ENCODE peak calls at places on chromosomes 12 and 14, in six cellular contexts. Y, X, W, V, K and G are unnamed samples.

GRCh38 chr14:38583471-38583870 is 327.6 kb upstream of the CLEC14A start:
- DNase-seq in Y (no peak), X (no peak), W (no peak), V (no peak), K (no peak), G (no peak)

GRCh38 chr14:93319958-93320357 is 12.9 kb downstream of the BTBD7 start:
- DNase-seq in Y (no peak), X (no peak), W (no peak), V (no peak), K (no peak), G (no peak)

GRCh38 chr14:105632010-105632409 is 105.6 kb downstream of the TMEM121 start:
- DNase-seq in Y (no peak), X (no peak), W (no peak), V (no peak), K (no peak), G (no peak)

GRCh38 chr12:45726594-45727300 is 2.8 kb upstream of the ARID2 start:
- DNase-seq in Y (peak; percentile 64), X (peak; percentile 63), W (peak; percentile 2), V (no peak), K (peak; percentile 80), G (peak; percentile 53)

GRCh38 chr14:100851946-100852620 is 26.2 kb downstream of the MEG3 start:
- DNase-seq in Y (no peak), X (no peak), W (no peak), V (no peak), K (peak; percentile 50), G (no peak)

GRCh38 chr14:105294142-105294597 is 6.6 kb downstream of the BRF1 start:
- DNase-seq in Y (no peak), X (peak; percentile 83), W (peak; percentile 36), V (peak; percentile 52), K (peak; percentile 56), G (no peak)

GRCh38 chr12:28827841-28828240 is 321.2 kb upstream of the FAR2 start:
- DNase-seq in Y (no peak), X (no peak), W (no peak), V (no peak), K (no peak), G (no peak)

GRCh38 chr12:88471641-88472040 is 108.6 kb downstream of the KITLG start:
- DNase-seq in Y (no peak), X (peak; percentile 11), W (peak; percentile 45), V (no peak), K (no peak), G (no peak)

GRCh38 chr14:70188292-70188607 is 501 bp downstream of the SLC8A3 start:
- DNase-seq in Y (no peak), X (no peak), W (no peak), V (no peak), K (peak; percentile 65), G (no peak)

GRCh38 chr12:73486256-73486655 is 1051.4 kb upstream of the ATXN7L3B start:
- DNase-seq in Y (no peak), X (no peak), W (no peak), V (no peak), K (no peak), G (no peak)

GRCh38 chr12:54549774-54550451 is 512 bp downstream of the PDE1B start:
- DNase-seq in Y (no peak), X (no peak), W (no peak), V (no peak), K (no peak), G (no peak)

GRCh38 chr12:66176105-66176504 is 6.3 kb upstream of the TMBIM4 start:
- DNase-seq in Y (no peak), X (no peak), W (no peak), V (no peak), K (no peak), G (no peak)

GRCh38 chr12:27966870-27967269 is 5.7 kb downstream of the PTHLH start:
- DNase-seq in Y (no peak), X (no peak), W (peak; percentile 93), V (no peak), K (no peak), G (no peak)

GRCh38 chr14:92553456-92553855 is 39.9 kb downstream of the RIN3 start:
- DNase-seq in Y (no peak), X (no peak), W (peak; percentile 25), V (no peak), K (no peak), G (no peak)

GRCh38 chr12:122048156-122048555 is 26.5 kb downstream of the BCL7A start:
- DNase-seq in Y (no peak), X (no peak), W (peak; percentile 15), V (no peak), K (no peak), G (no peak)

GRCh38 chr14:99689266-99690236 is 5.5 kb downstream of the CYP46A1 start:
- DNase-seq in Y (no peak), X (no peak), W (no peak), V (no peak), K (peak; percentile 20), G (no peak)

GRCh38 chr14:90107789-90108188 is 46.0 kb downstream of the KCNK13 start:
- DNase-seq in Y (no peak), X (no peak), W (no peak), V (no peak), K (no peak), G (no peak)

GRCh38 chr12:47407730-47408129 is 298.1 kb downstream of the RPAP3 start:
- DNase-seq in Y (no peak), X (no peak), W (no peak), V (no peak), K (no peak), G (no peak)

DNA sequence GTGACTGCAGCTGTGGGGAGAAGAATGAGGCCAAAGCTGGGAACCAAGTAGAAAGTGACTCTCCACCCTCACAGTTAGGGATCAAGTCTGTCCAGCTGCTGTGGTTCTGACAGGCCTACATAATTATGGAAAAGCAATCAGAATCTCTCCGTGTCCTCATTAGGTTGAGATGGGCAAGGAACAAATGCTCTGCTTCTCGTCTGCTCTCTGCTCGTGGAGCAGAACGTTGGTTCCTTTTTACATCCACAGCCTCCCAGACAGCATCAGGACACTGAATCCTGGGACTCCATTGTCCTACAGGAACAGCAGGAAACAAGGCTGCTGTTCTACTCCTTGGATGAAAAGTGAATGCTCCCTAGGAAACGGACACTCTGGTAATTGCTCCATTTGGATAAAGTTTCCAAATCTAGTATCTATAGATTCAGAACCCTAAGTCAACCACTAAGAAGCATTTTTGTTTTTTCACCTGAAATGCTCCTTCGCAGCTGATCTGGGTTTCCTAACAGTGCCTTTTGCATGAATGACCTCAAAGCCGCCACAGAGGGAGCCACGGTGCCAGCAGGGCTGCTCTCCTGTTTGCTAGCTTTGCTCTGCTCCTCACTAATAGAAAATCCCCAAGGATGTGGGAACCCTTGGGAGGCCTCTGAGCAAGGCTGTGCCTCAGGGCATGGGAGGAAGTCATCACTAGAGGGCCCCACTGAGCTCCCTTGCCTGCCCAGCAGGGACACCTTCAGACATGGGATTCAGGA is 102.0 kb downstream of the EGLN3 start:
- DNase-seq in Y (no peak), X (peak; percentile 71), W (peak; percentile 48), V (no peak), K (peak; percentile 73), G (no peak)
- TF ChIP-seq CTCF in Y (peak; percentile 56), X (peak; percentile 75), W (peak; percentile 74), V (no peak), K (peak; percentile 56), G (peak; percentile 19)

GRCh38 chr14:69151458-69152180 is 1.3 kb downstream of the DCAF5 start:
- DNase-seq in Y (peak; percentile 72), X (peak; percentile 67), W (peak; percentile 48), V (peak; percentile 47), K (peak; percentile 89), G (peak; percentile 71)
- TF ChIP-seq CTCF in Y (peak; percentile 53), X (peak; percentile 54), W (peak; percentile 82), V (peak; percentile 53), K (peak; percentile 23), G (peak; percentile 69)

GRCh38 chr12:126432780-126433179 is 1367.5 kb downstream of the AACS start:
- DNase-seq in Y (no peak), X (no peak), W (no peak), V (no peak), K (no peak), G (no peak)
- TF ChIP-seq CTCF in Y (no peak), X (no peak), W (no peak), V (no peak), K (no peak), G (no peak)

DNA sequence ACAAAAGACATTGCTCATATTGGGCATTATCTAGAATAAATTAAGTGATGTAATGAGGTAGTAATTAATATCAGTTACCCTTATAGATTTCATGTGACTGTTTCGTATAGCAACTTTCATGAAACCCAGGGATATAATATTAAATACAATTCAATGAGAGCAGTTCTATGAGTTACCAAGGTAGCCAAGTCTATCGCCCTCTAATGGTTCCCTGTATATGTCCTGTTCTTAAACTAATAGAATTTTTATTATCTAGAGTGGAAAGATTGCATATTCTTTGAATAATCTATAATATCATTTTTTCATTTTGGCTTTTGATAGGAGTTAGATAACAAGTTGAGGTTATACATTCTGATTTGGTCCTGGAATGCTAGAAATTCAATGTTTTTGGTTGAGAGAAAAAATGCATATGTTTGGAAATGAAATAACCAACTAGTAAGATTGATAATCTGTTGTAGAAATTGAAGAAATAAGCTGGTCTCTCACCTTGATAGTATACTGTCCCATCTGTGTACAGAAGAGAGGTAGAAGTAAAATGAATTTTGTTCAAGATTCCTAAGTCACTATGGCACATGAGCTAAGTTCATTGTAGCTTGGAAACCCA is 59.7 kb downstream of the SCFD1 start:
- DNase-seq in Y (no peak), X (no peak), W (no peak), V (no peak), K (no peak), G (no peak)
- TF ChIP-seq CTCF in Y (no peak), X (no peak), W (peak; percentile 76), V (peak; percentile 36), K (no peak), G (no peak)

DNA sequence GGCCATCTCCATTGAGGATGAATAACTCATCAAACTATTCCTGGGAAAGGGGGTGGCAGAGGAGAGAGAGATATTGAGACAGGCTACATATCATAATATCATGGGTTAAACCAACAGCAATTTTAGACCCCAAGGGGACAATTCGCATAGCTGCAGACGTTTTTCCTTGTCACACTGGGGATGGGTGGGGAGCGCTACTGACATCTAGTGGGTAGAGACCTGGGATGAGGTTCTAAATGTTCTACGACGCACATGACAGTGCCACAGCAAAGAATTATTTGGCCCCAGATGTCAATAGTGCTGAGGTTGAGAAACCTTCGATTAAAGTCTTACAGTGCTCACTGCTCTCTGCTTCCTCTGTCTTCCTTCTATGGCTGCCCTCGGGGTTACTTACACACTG is 425.6 kb downstream of the NRXN3 start:
- DNase-seq in Y (no peak), X (no peak), W (peak; percentile 6), V (no peak), K (no peak), G (no peak)
- TF ChIP-seq CTCF in Y (no peak), X (peak; percentile 10), W (peak; percentile 61), V (no peak), K (no peak), G (no peak)

DNA sequence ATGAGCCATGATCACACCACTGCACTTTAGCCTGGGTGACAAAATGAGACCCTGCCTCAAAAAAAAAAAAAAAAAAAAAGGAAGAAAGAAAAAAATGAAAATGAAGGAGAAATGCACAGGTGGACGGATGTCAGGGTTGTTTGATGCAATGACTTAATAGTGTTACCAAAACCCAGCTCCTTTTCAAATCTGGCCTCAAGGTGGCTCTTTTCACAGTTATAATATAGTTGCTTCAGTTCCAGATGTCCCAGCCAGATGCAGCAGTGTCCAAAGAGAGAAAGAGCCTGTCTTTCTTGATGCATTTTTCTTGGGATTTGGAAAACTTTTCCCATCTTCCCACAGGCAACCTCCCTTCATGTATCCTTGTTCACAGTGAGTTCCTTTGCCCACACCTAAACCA is 36.5 kb downstream of the KCNMB4 start:
- DNase-seq in Y (no peak), X (no peak), W (no peak), V (no peak), K (no peak), G (no peak)
- TF ChIP-seq CTCF in Y (no peak), X (no peak), W (peak; percentile 11), V (no peak), K (no peak), G (no peak)